ENCODE peak calls at places on chromosomes 6 and 20, in four cellular contexts. S is GM12865; Q is SK-N-DZ; F is CD8-positive, alpha-beta memory T cell. X is an unnamed sample.

GRCh38 chr20:20198011-20198410 is 145.7 kb downstream of the CFAP61 start:
- DNase-seq in S (no peak), Q (no peak), F (no peak), X (no peak)

GRCh38 chr6:11096109-11096508 is 2.5 kb downstream of the SMIM13 start:
- DNase-seq in S (peak), Q (peak), F (no peak), X (peak)

GRCh38 chr6:75243333-75244062 is at the start of gene COX7A2:
- DNase-seq in S (peak), Q (peak), F (peak), X (peak)

GRCh38 chr6:80789912-80790635 is 683.6 kb downstream of the BCKDHB start:
- DNase-seq in S (no peak), Q (no peak), F (no peak), X (no peak)

GRCh38 chr6:20608371-20608770 is 74.1 kb downstream of the CDKAL1 start:
- DNase-seq in S (no peak), Q (no peak), F (no peak), X (no peak)

GRCh38 chr6:137493218-137494038 is 766 bp downstream of the OLIG3 start:
- DNase-seq in S (no peak), Q (no peak), F (no peak), X (no peak)

GRCh38 chr6:26351544-26351953 is 13.4 kb upstream of the BTN3A2 start:
- DNase-seq in S (no peak), Q (no peak), F (no peak), X (no peak)

GRCh38 chr6:99563056-99563723 is 5.3 kb downstream of the CCNC start:
- DNase-seq in S (no peak), Q (no peak), F (no peak), X (no peak)

GRCh38 chr20:59403261-59403961 is 103.0 kb downstream of the EDN3 start:
- DNase-seq in S (peak), Q (no peak), F (peak), X (peak)

GRCh38 chr6:130900913-130901312 is 73.7 kb downstream of the SMLR1 start:
- DNase-seq in S (no peak), Q (no peak), F (no peak), X (no peak)

GRCh38 chr20:3358676-3359340 is 48.7 kb downstream of the DNAAF9 start:
- DNase-seq in S (no peak), Q (no peak), F (no peak), X (no peak)